ENCODE peak calls at places on chromosomes 7 and 10, in four cellular contexts. D is brain microvascular endothelial cell, H is AG09309, O is GM13976. W is an unnamed sample.

GRCh38 chr7:158912406-158912805 is 56.0 kb downstream of the DYNC2I1 start:
- DNase-seq in D (no peak), H (no peak), O (no peak), W (no peak)

GRCh38 chr10:26494018-26494417 is 55.9 kb downstream of the APBB1IP start:
- DNase-seq in D (no peak), O (no peak), H (no peak), W (no peak)

GRCh38 chr10:110498982-110499795 is 1.5 kb downstream of the DUSP5 start:
- DNase-seq in H (no peak), D (no peak), O (peak), W (no peak)

GRCh38 chr7:139762886-139763285 is 14.9 kb downstream of the HIPK2 start:
- DNase-seq in O (no peak), D (peak), H (no peak), W (no peak)

GRCh38 chr10:61662794-61663259 is at the start of gene CABCOCO1:
- DNase-seq in O (no peak), H (no peak), D (peak), W (peak)

GRCh38 chr10:35542303-35542702 is 62.8 kb upstream of the GJD4 start:
- DNase-seq in O (no peak), H (no peak), D (no peak), W (no peak)

GRCh38 chr7:157539521-157539920 is 202.7 kb downstream of the DNAJB6 start:
- DNase-seq in D (no peak), O (no peak), H (no peak), W (no peak)

GRCh38 chr7:102451371-102452054 is 13.2 kb downstream of the ALKBH4 start:
- DNase-seq in O (no peak), D (no peak), H (no peak), W (peak)

GRCh38 chr7:1211611-1212010 is 21.1 kb upstream of the UNCX start:
- DNase-seq in D (no peak), H (no peak), O (no peak), W (no peak)

DNA sequence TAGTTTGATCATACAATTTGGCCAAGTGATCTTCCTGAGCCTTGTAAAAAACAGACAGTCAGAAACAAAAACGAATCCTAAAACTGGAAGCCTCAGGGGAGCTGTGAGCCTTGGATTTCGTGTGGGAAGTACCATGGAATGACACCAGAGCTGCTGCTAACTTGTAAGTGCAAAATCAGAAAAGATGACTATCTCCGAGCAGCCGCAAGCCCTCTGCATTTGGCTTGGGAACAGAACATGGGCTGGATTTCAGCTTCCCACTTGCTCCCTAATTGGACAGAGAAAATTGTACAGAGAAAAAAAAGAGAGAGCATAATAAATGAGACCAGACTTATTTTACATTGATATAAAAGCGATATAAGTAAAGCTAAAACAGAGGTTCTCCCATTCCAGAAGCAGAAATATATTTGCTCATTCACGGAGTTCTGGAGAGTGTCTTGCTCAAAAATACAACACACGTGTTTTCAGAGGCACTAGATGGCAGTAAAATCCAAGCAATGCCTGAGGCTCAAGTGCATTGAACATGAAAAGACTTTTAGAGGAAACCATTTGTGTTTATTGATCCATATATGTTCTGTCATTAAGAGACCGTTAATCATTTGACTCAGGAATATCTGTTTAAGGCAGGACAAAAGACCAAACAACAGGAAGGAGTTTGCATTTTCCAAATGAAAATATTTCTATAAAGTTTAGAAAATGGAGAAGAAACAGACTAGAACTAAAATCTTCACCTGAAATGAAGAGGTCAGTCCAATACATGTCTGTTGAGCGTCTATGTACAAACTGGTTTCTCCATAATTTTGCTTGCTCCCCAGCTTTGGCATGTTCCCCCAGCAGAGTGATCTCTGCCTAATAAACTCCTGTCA is 78.3 kb upstream of the SLC26A5 start:
- DNase-seq in D (peak), H (peak), O (no peak), W (no peak)
- TF ChIP-seq CTCF in D (peak), H (peak), O (peak), W (peak)

DNA sequence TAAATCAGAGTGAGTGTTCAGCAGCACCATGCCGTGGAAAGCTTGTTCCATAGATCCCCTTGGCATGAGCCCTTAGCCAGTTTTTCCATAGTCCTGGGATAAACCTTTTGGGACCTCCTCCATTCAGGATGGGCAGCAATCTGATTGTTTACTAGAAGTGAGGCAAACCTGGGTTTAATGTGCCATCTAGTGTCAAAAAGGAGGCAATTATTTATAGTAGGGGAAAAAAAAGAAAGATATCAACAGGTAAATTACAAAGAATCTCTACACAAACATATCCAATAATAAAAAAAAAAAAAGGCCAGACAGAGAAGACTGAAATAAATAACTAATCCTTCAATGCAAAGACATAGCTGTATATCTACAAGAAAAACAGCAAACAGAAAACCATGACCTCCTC is 229.0 kb upstream of the STK17A start:
- DNase-seq in D (no peak), O (no peak), H (no peak), W (no peak)
- TF ChIP-seq CTCF in D (no peak), O (no peak), H (no peak), W (peak)

DNA sequence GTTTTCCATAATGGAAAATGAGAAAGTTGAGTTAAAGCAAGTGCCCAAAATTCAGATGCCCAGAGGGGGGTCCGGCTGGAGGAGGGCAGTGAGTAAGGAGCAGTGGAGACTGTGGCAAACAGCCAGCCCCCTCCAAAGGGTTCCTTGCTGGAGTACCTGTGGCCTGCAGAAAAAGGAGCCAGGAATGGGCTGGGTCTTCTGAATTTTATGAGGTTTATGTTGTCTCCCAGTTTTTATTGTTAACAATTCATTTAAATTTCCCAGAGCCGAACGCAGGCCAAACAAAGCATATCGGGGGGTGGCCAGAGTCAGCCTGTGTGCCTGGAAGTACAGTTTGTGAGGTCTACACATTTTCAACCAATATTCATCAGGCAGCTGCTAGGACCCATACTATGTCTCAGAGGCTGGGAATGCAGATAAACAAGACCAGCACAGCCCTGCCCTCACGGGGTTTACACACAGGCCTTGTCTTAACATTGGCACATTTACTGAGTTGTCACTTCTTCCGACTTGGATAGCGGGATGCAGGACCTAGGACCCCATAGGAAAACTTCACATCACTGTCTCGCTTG is 12.9 kb upstream of the CSGALNACT2 start:
- DNase-seq in O (no peak), D (no peak), H (no peak), W (no peak)
- TF ChIP-seq CTCF in O (no peak), D (no peak), H (no peak), W (no peak)

GRCh38 chr7:116395125-116395791 is 104.3 kb upstream of the CAV2 start:
- DNase-seq in D (peak), O (no peak), H (peak), W (no peak)
- TF ChIP-seq CTCF in D (no peak), O (no peak), H (no peak), W (no peak)

GRCh38 chr7:33457041-33457440 is 327.7 kb downstream of the BBS9 start:
- DNase-seq in H (no peak), O (no peak), D (no peak), W (no peak)

GRCh38 chr7:33463131-33463530 is 333.8 kb downstream of the BBS9 start:
- DNase-seq in O (no peak), H (no peak), D (no peak), W (no peak)

GRCh38 chr7:33459340-33459751 is 330.0 kb downstream of the BBS9 start:
- DNase-seq in O (no peak), D (peak), H (peak), W (no peak)
- TF ChIP-seq CTCF in O (no peak), D (peak), H (peak), W (peak)

GRCh38 chr10:33116293-33116697 is 158.3 kb upstream of the ITGB1 start:
- DNase-seq in H (no peak), D (peak), O (no peak), W (peak)
- TF ChIP-seq CTCF in H (peak), D (peak), O (peak), W (peak)

DNA sequence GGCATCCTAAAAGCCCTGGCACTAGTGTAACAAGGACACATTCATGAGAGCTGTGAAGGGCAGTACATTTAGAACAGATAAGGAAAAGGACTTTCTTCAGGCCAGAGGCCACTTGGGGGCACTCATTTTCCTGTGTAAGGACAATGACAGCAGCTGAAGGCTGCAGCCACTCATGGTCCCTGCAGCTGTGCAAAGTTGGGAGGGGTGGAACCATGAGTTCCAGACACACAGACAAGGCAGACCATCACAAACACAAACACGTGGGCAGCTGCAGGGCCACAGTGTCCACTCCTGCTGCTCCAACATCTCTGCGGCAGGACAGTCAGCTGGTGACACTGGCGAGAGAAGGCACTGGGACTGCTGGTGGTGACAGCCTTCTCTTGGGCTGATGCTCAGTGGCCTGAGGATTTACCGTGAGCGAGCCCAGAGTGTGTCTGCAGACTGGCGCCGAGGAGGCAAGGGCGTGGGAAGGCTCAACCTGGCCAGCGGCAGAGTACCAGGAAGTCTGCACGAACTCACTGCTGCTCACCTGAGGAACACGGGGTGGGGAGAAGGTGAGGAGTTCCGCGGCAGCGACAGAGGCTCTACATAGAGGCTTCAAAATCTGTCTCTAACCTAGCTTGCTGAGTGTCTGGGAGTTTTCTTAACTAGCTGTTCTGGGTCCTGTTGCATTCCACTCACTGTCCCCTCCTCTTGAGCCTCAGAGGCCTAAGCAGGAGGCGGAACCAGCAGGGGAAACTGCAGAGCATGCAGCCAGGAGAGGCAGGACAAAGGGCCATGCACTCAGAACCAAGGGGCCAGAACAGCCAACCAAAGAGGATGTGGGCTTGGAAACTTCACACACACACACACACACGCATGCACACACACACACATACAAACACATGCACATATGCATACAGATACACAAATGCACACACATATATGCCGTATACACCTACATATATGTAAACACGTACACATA is 76.5 kb upstream of the DDC start:
- DNase-seq in O (no peak), H (no peak), D (no peak), W (no peak)
- TF ChIP-seq CTCF in O (no peak), H (no peak), D (no peak), W (peak)

DNA sequence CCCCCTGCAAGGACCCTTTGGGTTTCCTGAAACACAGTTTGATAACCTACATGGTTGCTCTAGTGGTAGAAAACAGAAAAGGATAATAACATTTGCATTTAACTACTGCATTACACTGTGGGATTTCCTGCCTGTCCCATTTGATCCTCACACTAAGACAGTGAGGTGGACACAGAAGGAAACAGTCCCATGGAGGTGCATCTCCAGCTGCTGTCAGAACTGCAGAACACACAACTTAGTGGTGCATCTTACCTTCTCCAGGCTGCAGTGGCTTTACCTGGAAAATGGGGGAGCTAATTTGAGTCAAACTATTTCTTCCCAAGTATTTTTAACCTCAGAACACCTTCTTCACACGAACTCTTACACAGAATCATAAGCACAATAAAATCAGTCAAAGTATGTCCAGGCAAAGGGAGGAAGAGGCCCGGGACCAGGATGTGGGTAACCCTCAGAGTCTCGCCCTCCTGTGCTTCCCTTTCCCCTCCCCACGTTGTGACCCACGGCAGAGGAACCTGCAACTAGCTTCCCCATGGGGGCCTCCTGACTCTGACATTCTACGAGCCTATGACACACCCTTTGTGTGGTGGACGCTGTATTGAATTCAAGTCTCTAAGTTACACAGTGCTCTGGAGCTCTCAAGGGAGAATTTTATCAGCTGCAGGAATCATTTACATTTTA is 33.7 kb downstream of the SCRN1 start:
- DNase-seq in H (no peak), D (no peak), O (peak), W (no peak)
- TF ChIP-seq CTCF in H (no peak), D (no peak), O (no peak), W (no peak)

DNA sequence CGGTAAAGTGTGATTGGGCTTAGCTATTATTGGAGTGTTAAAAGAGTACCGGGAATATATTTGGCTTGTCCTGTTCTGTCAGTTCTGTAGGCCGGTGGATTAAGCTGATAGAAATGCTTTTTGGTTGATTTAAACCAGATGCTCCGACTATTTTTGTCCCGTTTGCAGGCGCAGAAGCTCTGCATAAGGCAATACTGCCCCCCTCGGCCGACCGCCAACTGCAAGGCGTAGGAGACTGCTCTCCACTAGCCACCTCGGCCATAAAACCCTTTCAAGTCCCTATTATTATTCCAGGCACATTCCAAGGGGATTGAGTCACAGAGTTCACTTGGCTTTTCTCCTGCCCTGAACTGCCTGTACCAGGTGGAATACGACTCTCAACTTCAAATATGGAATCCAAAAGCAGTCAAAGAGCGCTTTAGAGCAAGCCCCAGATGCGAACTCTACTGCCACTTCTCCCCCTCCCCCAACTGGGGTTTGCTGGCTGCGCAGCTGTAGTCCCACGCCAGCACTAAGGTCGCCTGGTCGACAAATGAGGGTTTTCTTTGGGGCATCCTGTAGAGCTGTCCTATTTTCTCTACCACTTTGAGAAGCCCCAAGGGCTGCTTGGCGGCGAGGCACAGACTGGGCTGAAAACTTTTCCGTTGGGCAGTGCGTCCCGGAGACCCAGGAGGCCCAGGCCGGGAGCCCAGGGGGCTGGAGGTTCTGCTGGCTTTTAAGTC is 108.3 kb downstream of the REEP3 start:
- DNase-seq in O (peak), D (peak), H (peak), W (peak)
- TF ChIP-seq CTCF in O (peak), D (peak), H (peak), W (peak)